ENCODE peak calls at places on chromosomes 12 and 14, in eight cellular contexts. T, C, X, Q, R, G, V and I are unnamed samples.

GRCh38 chr12:131852551-131853299 is 24.5 kb downstream of the MMP17 start:
- DNase-seq in Q (no peak), X (no peak), V (peak), R (no peak), C (no peak), G (no peak), T (no peak), I (no peak)

GRCh38 chr12:101948365-101948764 is 71.0 kb downstream of the DRAM1 start:
- DNase-seq in T (no peak), G (no peak), X (no peak), V (no peak), R (no peak), C (no peak), Q (no peak), I (no peak)

GRCh38 chr12:44589697-44590096 is 286.4 kb downstream of the NELL2 start:
- DNase-seq in R (no peak), G (no peak), X (no peak), V (no peak), T (no peak), Q (no peak), C (no peak), I (no peak)

GRCh38 chr12:125193798-125194562 is 128.7 kb downstream of the AACS start:
- DNase-seq in T (no peak), G (peak), V (no peak), Q (no peak), C (no peak), R (peak), X (peak), I (no peak)

GRCh38 chr14:50045039-50045711 is 71.2 kb downstream of the VCPKMT start:
- DNase-seq in T (peak), R (peak), V (peak), C (peak), X (no peak), G (peak), Q (no peak), I (no peak)

GRCh38 chr12:95277139-95277538 is 59.5 kb downstream of the VEZT start:
- DNase-seq in V (no peak), C (no peak), X (no peak), G (no peak), T (no peak), Q (no peak), R (no peak), I (no peak)

GRCh38 chr12:53750812-53751335 is 905 bp downstream of the CISTR start:
- DNase-seq in Q (no peak), C (no peak), X (peak), G (peak), T (no peak), R (no peak), V (no peak), I (no peak)

GRCh38 chr12:55822228-55822627 is 4.4 kb downstream of the ORMDL2 start:
- DNase-seq in X (peak), R (no peak), T (peak), C (no peak), Q (no peak), G (no peak), V (no peak), I (no peak)

GRCh38 chr14:36662543-36663403 is 1.1 kb downstream of the PAX9 start:
- DNase-seq in X (peak), Q (no peak), R (peak), G (no peak), V (no peak), T (no peak), C (no peak), I (no peak)

GRCh38 chr14:61202124-61202523 is 79.0 kb downstream of the TMEM30B start:
- DNase-seq in V (no peak), Q (no peak), T (no peak), X (no peak), R (no peak), C (no peak), G (no peak), I (no peak)

GRCh38 chr14:45467023-45467422 is 214.0 kb upstream of the MIS18BP1 start:
- DNase-seq in C (no peak), T (no peak), V (no peak), G (no peak), Q (no peak), X (no peak), R (no peak), I (no peak)

GRCh38 chr14:99512571-99513182 is 31.5 kb downstream of the CCNK start:
- DNase-seq in C (no peak), X (no peak), R (no peak), Q (no peak), G (peak), V (no peak), T (no peak), I (no peak)

GRCh38 chr14:68283378-68284123 is 464.0 kb downstream of the RAD51B start:
- DNase-seq in T (no peak), G (no peak), C (peak), R (no peak), V (no peak), Q (no peak), X (no peak), I (no peak)

GRCh38 chr12:130715150-130715995 is 726 bp downstream of the RIMBP2 start:
- DNase-seq in R (no peak), C (no peak), T (no peak), X (peak), V (no peak), Q (no peak), G (peak), I (no peak)

GRCh38 chr14:58107947-58108552 is 44.0 kb downstream of the ARMH4 start:
- DNase-seq in X (peak), T (peak), C (no peak), Q (peak), V (peak), R (peak), G (peak), I (peak)

GRCh38 chr14:77014004-77014604 is 14.4 kb downstream of the IRF2BPL start:
- DNase-seq in V (no peak), C (no peak), R (no peak), X (peak), G (peak), T (peak), Q (no peak), I (no peak)

DNA sequence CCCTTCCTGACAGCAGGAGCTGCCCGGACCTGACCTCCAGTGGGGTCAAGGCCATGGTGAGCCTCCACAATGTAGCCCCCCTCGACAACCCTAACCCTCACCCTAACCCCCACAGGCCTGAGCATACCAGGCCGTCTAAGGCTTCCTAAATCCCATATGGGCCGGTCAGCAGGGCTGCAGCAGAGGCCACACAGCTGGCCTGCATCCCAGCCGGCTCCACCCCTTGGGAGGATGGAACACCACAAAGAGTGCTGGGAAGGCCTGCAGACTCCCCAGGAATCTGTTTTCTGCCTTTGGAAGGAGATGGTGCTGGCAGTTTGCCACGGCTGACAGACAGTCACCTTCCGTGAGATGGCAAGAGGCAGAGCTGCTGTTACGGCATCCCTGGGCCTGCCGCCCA is 2.8 kb downstream of the TMEM179 start:
- DNase-seq in V (no peak), C (no peak), R (no peak), G (peak), Q (no peak), X (no peak), T (no peak), I (no peak)
- TF ChIP-seq REST in V (no peak), C (no peak), R (no peak), G (no peak), Q (no peak), X (no peak), T (no peak), I (no peak)

DNA sequence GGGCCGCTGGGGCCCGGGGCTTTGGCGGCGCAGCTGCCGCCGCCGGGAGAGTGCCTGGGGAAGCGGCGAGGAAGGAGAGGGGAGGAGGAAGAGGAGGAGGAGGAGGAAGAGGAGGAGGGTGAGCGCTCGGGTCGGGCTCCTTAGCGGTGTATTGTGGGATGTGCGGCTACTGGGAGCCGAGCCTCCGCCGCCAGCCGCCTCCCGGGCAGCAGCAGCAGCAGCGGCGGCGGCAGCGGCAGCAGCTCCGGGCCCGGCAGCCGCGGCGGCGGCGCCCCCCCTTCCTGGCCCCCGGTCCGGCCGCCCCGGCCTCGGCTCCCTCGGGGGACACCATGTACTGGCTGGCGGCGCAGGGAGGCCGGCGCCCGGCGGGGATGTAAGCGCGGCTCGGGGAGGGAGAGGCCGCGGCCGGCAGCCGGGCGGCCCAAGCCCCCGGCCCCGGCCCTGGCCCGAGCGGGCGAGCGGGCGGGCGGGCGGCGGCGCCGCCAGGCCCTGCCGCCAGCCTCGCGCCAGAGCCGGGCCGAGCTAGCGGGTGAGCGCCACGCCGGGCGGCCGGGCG is at the start of gene SETD1B:
- DNase-seq in R (peak), C (no peak), G (peak), T (no peak), Q (no peak), V (peak), X (peak), I (no peak)
- TF ChIP-seq POLR2AphosphoS5 in R (peak), C (no peak), G (no peak), T (no peak), Q (peak), V (peak), X (no peak), I (no peak)

GRCh38 chr14:21244546-21244945 is 24.7 kb downstream of the HNRNPC start:
- DNase-seq in Q (no peak), C (no peak), G (no peak), V (peak), T (no peak), R (no peak), X (no peak), I (no peak)
- H3K27ac ChIP-seq in Q (no peak), C (no peak), G (no peak), V (no peak), T (no peak), R (no peak), X (peak), I (no peak)

GRCh38 chr14:105179191-105179590 is 1.9 kb downstream of the NUDT14 start:
- DNase-seq in V (no peak), C (no peak), G (no peak), T (no peak), R (no peak), X (no peak), Q (no peak), I (no peak)
- TF ChIP-seq REST in V (no peak), C (no peak), G (no peak), T (no peak), R (no peak), X (no peak), Q (no peak), I (no peak)

GRCh38 chr12:33265900-33266299 is 173.7 kb downstream of the SYT10 start:
- DNase-seq in R (no peak), V (no peak), X (no peak), T (no peak), C (no peak), Q (no peak), G (no peak), I (no peak)

GRCh38 chr12:33265037-33265436 is 174.6 kb downstream of the SYT10 start:
- DNase-seq in X (peak), R (no peak), Q (no peak), G (no peak), C (no peak), T (no peak), V (no peak), I (no peak)

DNA sequence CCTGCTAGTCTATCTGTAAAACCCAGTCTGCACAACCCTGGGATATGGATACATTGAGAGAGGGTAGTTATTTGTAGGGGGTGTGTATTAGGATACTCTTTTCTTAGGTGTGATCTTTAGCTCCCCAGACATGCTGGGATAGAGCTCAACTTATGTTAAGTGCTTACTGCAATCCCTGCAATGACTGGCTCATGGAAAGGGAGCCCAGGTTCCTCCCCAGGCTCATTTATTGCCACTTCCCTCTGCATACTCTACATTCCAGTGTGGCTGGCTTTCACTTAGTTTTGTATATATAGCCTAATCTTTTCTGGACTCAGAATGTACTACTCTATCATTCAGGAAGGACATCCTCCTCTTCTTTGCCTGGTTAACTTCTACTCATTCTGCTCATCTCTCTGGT is 172.0 kb downstream of the SYT10 start:
- DNase-seq in G (no peak), T (no peak), X (no peak), Q (no peak), C (no peak), V (no peak), R (no peak), I (no peak)
- TF ChIP-seq POLR2AphosphoS5 in G (no peak), T (no peak), X (no peak), Q (no peak), C (no peak), V (no peak), R (no peak), I (no peak)

GRCh38 chr14:92687681-92688433 is 60.6 kb downstream of the LGMN start:
- DNase-seq in Q (no peak), T (no peak), X (peak), C (no peak), G (peak), R (no peak), V (no peak), I (no peak)
- H3K27ac ChIP-seq in Q (peak), T (no peak), X (no peak), C (no peak), G (no peak), R (no peak), V (no peak), I (no peak)

GRCh38 chr12:9036227-9036626 is 46.9 kb downstream of the KLRG1 start:
- DNase-seq in X (no peak), T (no peak), Q (no peak), R (no peak), C (no peak), G (no peak), V (no peak), I (no peak)

GRCh38 chr12:9040484-9041186 is 51.3 kb downstream of the KLRG1 start:
- DNase-seq in G (no peak), X (no peak), Q (no peak), C (no peak), V (no peak), T (no peak), R (no peak), I (no peak)

GRCh38 chr12:9037431-9037830 is 48.1 kb downstream of the KLRG1 start:
- DNase-seq in T (no peak), V (no peak), X (no peak), G (no peak), C (no peak), Q (no peak), R (no peak), I (no peak)

GRCh38 chr12:9041321-9041720 is 52.0 kb downstream of the KLRG1 start:
- DNase-seq in T (no peak), V (no peak), Q (no peak), X (no peak), R (no peak), G (no peak), C (no peak), I (no peak)

DNA sequence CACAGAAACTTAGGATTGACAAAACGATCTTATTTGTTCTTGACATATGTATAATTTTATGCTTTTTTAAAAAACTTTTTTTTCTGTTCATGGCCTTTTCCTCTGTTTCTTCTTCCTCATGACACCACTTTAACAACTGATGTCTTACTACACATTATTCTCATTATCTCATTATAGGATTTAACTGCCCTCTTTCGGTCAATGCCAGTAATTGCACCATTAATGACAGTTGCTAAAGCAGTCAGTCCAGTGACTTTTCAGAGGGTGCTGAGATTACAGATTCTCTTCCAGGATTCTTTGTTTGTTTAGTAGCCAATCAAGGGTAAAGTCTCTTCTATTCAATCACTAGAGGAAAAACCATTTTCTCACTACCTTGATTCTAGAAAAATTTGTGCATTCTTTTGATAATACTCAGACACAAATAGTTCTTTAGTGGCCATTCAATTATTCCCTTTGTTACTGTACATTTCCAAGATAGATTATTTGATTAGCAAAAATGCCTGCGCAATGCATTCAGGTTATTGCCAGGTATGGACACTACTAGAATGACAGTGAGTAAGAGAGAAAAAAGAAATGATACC is 50.1 kb downstream of the KLRG1 start:
- DNase-seq in X (peak), Q (peak), C (no peak), T (peak), V (peak), R (peak), G (peak), I (peak)
- TF ChIP-seq REST in X (no peak), Q (no peak), C (no peak), T (no peak), V (no peak), R (no peak), G (no peak), I (no peak)

GRCh38 chr14:73753887-73754880 is 40.0 kb upstream of the PNMA1 start:
- DNase-seq in C (peak), Q (no peak), T (no peak), R (no peak), X (no peak), G (no peak), V (peak), I (no peak)

GRCh38 chr14:73755434-73756014 is 41.3 kb upstream of the PNMA1 start:
- DNase-seq in R (peak), V (no peak), X (no peak), Q (no peak), C (no peak), G (no peak), T (no peak), I (no peak)

GRCh38 chr14:73757381-73757780 is 43.2 kb upstream of the PNMA1 start:
- DNase-seq in C (no peak), Q (no peak), X (no peak), V (no peak), R (no peak), G (no peak), T (no peak), I (no peak)

GRCh38 chr14:73753043-73753886 is 39.1 kb upstream of the PNMA1 start:
- DNase-seq in C (no peak), R (peak), Q (no peak), T (peak), G (peak), X (no peak), V (peak), I (no peak)

GRCh38 chr14:73754911-73755360 is 40.8 kb upstream of the PNMA1 start:
- DNase-seq in G (peak), V (no peak), Q (no peak), C (no peak), R (no peak), T (no peak), X (peak), I (no peak)
- TF ChIP-seq POLR2AphosphoS5 in G (no peak), V (no peak), Q (no peak), C (peak), R (no peak), T (no peak), X (no peak), I (no peak)